ENCODE peak calls at places on chromosomes 7 and 10, in seven cellular contexts. One of them, this sample, is unnamed.

GRCh38 chr7:94040254-94040653 is 36.1 kb upstream of the BET1 start:
- DNase-seq in AG04450: no peak
- DNase-seq in left lung: no peak
- DNase-seq in heart left ventricle: no peak
- DNase-seq in OCI-LY7: peak
- DNase-seq in cardiac muscle cell: no peak
- DNase-seq in dorsolateral prefrontal cortex: no peak
- DNase-seq in this sample: no peak

GRCh38 chr7:25949672-25950487 is 202.1 kb upstream of the NFE2L3 start:
- DNase-seq in OCI-LY7: peak
- DNase-seq in heart left ventricle: no peak
- DNase-seq in cardiac muscle cell: no peak
- DNase-seq in AG04450: no peak
- DNase-seq in dorsolateral prefrontal cortex: no peak
- DNase-seq in left lung: no peak
- DNase-seq in this sample: no peak

GRCh38 chr7:13024323-13024722 is 336.9 kb downstream of the ARL4A start:
- DNase-seq in OCI-LY7: no peak
- DNase-seq in cardiac muscle cell: peak
- DNase-seq in left lung: no peak
- DNase-seq in heart left ventricle: no peak
- DNase-seq in AG04450: no peak
- DNase-seq in dorsolateral prefrontal cortex: no peak
- DNase-seq in this sample: no peak

GRCh38 chr10:128314691-128315090 is 188.5 kb upstream of the MKI67 start:
- DNase-seq in OCI-LY7: no peak
- DNase-seq in heart left ventricle: no peak
- DNase-seq in AG04450: no peak
- DNase-seq in cardiac muscle cell: no peak
- DNase-seq in dorsolateral prefrontal cortex: no peak
- DNase-seq in left lung: no peak
- DNase-seq in this sample: no peak

GRCh38 chr10:50809596-50809995 is 69.9 kb downstream of the ASAH2B start:
- DNase-seq in dorsolateral prefrontal cortex: no peak
- DNase-seq in heart left ventricle: no peak
- DNase-seq in OCI-LY7: no peak
- DNase-seq in cardiac muscle cell: peak
- DNase-seq in left lung: no peak
- DNase-seq in AG04450: no peak
- DNase-seq in this sample: no peak

GRCh38 chr7:33937871-33938270 is 32.5 kb downstream of the BMPER start:
- DNase-seq in heart left ventricle: no peak
- DNase-seq in cardiac muscle cell: no peak
- DNase-seq in left lung: no peak
- DNase-seq in AG04450: no peak
- DNase-seq in OCI-LY7: no peak
- DNase-seq in dorsolateral prefrontal cortex: no peak
- DNase-seq in this sample: no peak

GRCh38 chr10:42367532-42368230 is 270.7 kb downstream of the ZNF33B start:
- DNase-seq in OCI-LY7: no peak
- DNase-seq in left lung: peak
- DNase-seq in heart left ventricle: peak
- DNase-seq in dorsolateral prefrontal cortex: peak
- DNase-seq in AG04450: peak
- DNase-seq in cardiac muscle cell: peak
- DNase-seq in this sample: peak

GRCh38 chr10:103714232-103714891 is 141.0 kb downstream of the SH3PXD2A start:
- DNase-seq in OCI-LY7: no peak
- DNase-seq in left lung: peak
- DNase-seq in heart left ventricle: no peak
- DNase-seq in cardiac muscle cell: no peak
- DNase-seq in AG04450: no peak
- DNase-seq in dorsolateral prefrontal cortex: no peak
- DNase-seq in this sample: peak

GRCh38 chr7:33276325-33276724 is 147.0 kb downstream of the BBS9 start:
- DNase-seq in OCI-LY7: no peak
- DNase-seq in AG04450: no peak
- DNase-seq in cardiac muscle cell: no peak
- DNase-seq in dorsolateral prefrontal cortex: no peak
- DNase-seq in heart left ventricle: no peak
- DNase-seq in left lung: no peak
- DNase-seq in this sample: no peak

GRCh38 chr10:31700222-31700621 is 228.4 kb downstream of the ARHGAP12 start:
- DNase-seq in left lung: no peak
- DNase-seq in OCI-LY7: no peak
- DNase-seq in cardiac muscle cell: peak
- DNase-seq in dorsolateral prefrontal cortex: no peak
- DNase-seq in AG04450: peak
- DNase-seq in heart left ventricle: no peak
- DNase-seq in this sample: no peak

GRCh38 chr10:121459765-121460453 is 138.3 kb downstream of the FGFR2 start:
- DNase-seq in dorsolateral prefrontal cortex: no peak
- DNase-seq in cardiac muscle cell: peak
- DNase-seq in AG04450: no peak
- DNase-seq in OCI-LY7: no peak
- DNase-seq in left lung: no peak
- DNase-seq in heart left ventricle: no peak
- DNase-seq in this sample: no peak

GRCh38 chr10:86941991-86942421 is 15.4 kb downstream of the MMRN2 start:
- DNase-seq in AG04450: no peak
- DNase-seq in dorsolateral prefrontal cortex: no peak
- DNase-seq in OCI-LY7: no peak
- DNase-seq in cardiac muscle cell: no peak
- DNase-seq in left lung: no peak
- DNase-seq in heart left ventricle: no peak
- DNase-seq in this sample: no peak

GRCh38 chr10:124414077-124414476 is 4.6 kb downstream of the OAT start:
- DNase-seq in OCI-LY7: no peak
- DNase-seq in dorsolateral prefrontal cortex: no peak
- DNase-seq in heart left ventricle: no peak
- DNase-seq in left lung: no peak
- DNase-seq in AG04450: no peak
- DNase-seq in cardiac muscle cell: peak
- DNase-seq in this sample: no peak

GRCh38 chr7:105932835-105933477 is 30.1 kb upstream of the CDHR3 start:
- DNase-seq in left lung: no peak
- DNase-seq in AG04450: peak
- DNase-seq in heart left ventricle: peak
- DNase-seq in cardiac muscle cell: peak
- DNase-seq in OCI-LY7: no peak
- DNase-seq in dorsolateral prefrontal cortex: peak
- DNase-seq in this sample: no peak

GRCh38 chr10:56085376-56085775 is 275.7 kb downstream of the ZWINT start:
- DNase-seq in heart left ventricle: no peak
- DNase-seq in OCI-LY7: no peak
- DNase-seq in dorsolateral prefrontal cortex: no peak
- DNase-seq in left lung: no peak
- DNase-seq in cardiac muscle cell: no peak
- DNase-seq in AG04450: no peak
- DNase-seq in this sample: no peak

GRCh38 chr10:49058341-49059255 is 56.7 kb downstream of the VSTM4 start:
- DNase-seq in heart left ventricle: peak
- DNase-seq in cardiac muscle cell: peak
- DNase-seq in left lung: no peak
- DNase-seq in AG04450: no peak
- DNase-seq in OCI-LY7: no peak
- DNase-seq in dorsolateral prefrontal cortex: no peak
- DNase-seq in this sample: no peak
- H3K27ac ChIP-seq in heart left ventricle: peak
- H3K27ac ChIP-seq in cardiac muscle cell: no peak
- H3K27ac ChIP-seq in left lung: no peak
- H3K27ac ChIP-seq in AG04450: no peak
- H3K27ac ChIP-seq in OCI-LY7: no peak
- H3K27ac ChIP-seq in dorsolateral prefrontal cortex: no peak
- H3K27ac ChIP-seq in this sample: no peak

GRCh38 chr7:37489703-37490102 is 41.0 kb upstream of the ELMO1 start:
- DNase-seq in AG04450: no peak
- DNase-seq in OCI-LY7: no peak
- DNase-seq in heart left ventricle: no peak
- DNase-seq in dorsolateral prefrontal cortex: no peak
- DNase-seq in cardiac muscle cell: no peak
- DNase-seq in left lung: no peak
- DNase-seq in this sample: no peak
- H3K27ac ChIP-seq in AG04450: no peak
- H3K27ac ChIP-seq in OCI-LY7: no peak
- H3K27ac ChIP-seq in heart left ventricle: no peak
- H3K27ac ChIP-seq in dorsolateral prefrontal cortex: peak
- H3K27ac ChIP-seq in cardiac muscle cell: no peak
- H3K27ac ChIP-seq in left lung: no peak
- H3K27ac ChIP-seq in this sample: peak

DNA sequence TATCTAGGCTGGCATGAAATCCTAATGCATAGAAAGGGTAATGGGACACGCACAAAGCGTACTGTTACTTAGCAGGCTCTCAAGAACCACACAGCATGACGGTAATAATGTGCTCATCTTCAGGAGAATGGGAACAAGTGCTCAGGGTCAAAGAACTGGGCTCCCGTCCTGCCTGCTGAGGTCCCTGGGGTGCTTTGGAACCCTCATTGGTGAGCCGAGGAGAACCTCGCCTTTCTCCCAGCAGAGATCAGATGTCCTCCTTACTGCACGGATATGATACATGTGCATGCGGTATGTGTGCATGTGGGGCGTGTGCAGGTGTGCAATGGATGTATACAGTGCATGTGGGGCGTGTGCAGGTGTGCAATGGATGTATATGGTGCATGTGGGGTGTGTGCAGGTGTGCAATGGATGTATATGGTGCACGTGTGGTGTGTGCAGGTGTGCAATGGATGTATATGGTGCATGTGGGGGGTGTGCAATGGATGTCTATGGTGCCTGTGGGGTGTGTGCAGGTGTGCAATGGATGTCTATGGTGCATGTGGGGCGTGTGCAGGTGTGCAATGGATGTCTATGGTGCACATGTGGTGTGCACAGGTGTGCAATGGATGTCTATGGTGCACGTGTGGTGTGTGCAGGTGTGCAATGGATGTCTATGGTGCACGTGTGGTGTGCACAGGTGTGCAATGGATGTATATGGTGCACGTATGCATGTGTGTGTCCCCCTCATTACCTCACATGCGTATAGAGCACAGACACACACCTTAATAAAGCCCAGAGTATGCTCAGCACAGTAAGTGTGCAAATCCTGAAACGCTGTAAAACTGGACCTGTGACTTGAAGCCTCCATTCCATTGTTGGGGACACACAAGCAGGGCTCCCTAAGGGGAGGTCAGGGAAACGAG is 336.3 kb downstream of the PTPRN2 start:
- DNase-seq in dorsolateral prefrontal cortex: no peak
- DNase-seq in AG04450: no peak
- DNase-seq in OCI-LY7: no peak
- DNase-seq in cardiac muscle cell: no peak
- DNase-seq in left lung: peak
- DNase-seq in heart left ventricle: no peak
- DNase-seq in this sample: no peak
- H3K27ac ChIP-seq in dorsolateral prefrontal cortex: no peak
- H3K27ac ChIP-seq in AG04450: no peak
- H3K27ac ChIP-seq in OCI-LY7: no peak
- H3K27ac ChIP-seq in cardiac muscle cell: no peak
- H3K27ac ChIP-seq in left lung: no peak
- H3K27ac ChIP-seq in heart left ventricle: no peak
- H3K27ac ChIP-seq in this sample: no peak

DNA sequence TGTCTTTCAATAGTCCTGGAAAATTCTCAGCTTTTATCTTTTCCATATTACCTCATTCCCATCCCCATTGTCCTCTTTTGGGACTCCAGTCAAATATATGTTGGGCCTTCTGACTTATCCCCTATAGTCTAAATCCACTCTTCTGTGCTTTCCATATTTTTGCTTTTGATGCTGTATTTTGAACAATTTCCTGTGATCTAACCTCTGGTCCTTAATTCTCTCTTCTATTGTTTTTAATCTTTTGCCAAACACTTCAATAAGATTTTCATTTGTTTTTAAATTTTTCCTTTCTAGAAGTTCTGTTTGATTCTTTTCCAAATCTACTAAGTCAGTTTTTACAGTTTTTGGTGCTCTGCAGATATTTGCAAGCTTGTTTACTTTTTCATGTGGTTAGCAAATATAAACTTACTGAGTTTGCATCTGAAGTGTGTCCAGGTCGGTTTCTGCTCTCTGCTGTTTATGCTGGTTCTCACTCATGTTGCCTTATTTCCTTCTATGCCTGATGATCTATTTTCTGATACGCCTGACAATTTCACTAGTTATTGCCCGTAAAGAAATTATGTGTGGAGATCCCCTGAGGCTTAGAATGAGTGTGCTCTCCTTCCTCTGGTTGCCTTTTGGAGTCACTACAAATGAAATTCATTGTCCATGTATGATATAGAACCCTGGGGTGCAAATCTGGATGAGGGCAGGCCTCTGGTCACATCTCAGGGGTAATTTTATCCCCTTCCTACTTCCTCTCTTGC is 110.4 kb downstream of the RBM20 start:
- DNase-seq in AG04450: no peak
- DNase-seq in heart left ventricle: no peak
- DNase-seq in left lung: no peak
- DNase-seq in dorsolateral prefrontal cortex: no peak
- DNase-seq in cardiac muscle cell: no peak
- DNase-seq in OCI-LY7: no peak
- DNase-seq in this sample: no peak
- H3K27ac ChIP-seq in AG04450: no peak
- H3K27ac ChIP-seq in heart left ventricle: peak
- H3K27ac ChIP-seq in left lung: no peak
- H3K27ac ChIP-seq in dorsolateral prefrontal cortex: no peak
- H3K27ac ChIP-seq in cardiac muscle cell: no peak
- H3K27ac ChIP-seq in OCI-LY7: no peak
- H3K27ac ChIP-seq in this sample: no peak

DNA sequence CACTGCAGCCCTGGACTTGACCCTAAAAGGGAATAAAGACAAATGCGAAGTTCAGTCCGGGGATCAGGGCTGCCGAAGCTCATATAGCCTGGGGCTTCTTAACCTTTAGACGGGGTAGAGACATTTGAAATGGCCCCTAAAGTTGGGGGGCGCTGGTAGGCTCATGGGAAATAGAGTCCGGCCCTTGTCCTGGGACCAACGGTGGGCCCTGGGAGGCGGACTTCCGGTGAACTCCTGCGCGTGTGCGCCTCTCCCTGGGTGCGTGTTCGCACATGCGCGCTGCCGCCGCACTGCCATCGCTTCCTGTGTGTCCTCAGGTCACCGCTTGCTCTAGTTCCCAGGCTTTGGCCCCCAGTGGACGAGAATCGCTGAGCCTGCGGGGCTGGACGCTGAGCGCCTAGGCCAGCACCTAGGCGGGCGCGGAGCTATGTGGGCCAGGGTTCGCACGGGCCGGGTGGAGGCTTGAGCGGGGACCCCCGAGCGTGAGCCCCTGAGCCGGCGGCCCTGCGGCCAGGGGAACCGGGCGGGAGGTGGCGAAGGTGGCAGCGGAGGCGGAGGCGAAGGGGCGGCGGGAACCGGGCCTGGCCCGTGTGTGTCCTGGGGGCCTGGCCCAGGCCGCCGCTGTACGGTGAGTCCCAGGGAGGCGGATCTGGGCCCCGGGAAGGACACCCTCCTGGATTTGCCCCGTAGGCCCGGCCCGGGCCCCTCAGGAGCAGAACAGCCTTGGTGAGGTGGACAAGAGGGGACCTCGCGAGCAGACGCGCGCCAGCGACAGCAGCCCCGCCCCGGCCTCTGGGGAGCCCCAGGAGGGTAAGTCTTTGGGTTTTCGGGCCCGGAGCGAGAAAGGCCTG is 23.0 kb upstream of the ZNF12 start:
- DNase-seq in left lung: peak
- DNase-seq in OCI-LY7: peak
- DNase-seq in dorsolateral prefrontal cortex: peak
- DNase-seq in AG04450: peak
- DNase-seq in heart left ventricle: peak
- DNase-seq in cardiac muscle cell: peak
- DNase-seq in this sample: peak
- H3K27ac ChIP-seq in left lung: peak
- H3K27ac ChIP-seq in OCI-LY7: peak
- H3K27ac ChIP-seq in dorsolateral prefrontal cortex: no peak
- H3K27ac ChIP-seq in AG04450: peak
- H3K27ac ChIP-seq in heart left ventricle: peak
- H3K27ac ChIP-seq in cardiac muscle cell: peak
- H3K27ac ChIP-seq in this sample: peak

This sample was measured in substantia nigra.